ENCODE peak calls at places on chromosomes 12 and 14, in seven cellular contexts. R is HCT116, C is GM12878, U is HepG2, E is K562, D is H1, L is SK-N-SH. I is an unnamed sample.

GRCh38 chr14:44412858-44413569 is 94.1 kb downstream of the FSCB start:
- DNase-seq in C (no peak), R (no peak), L (no peak), U (no peak), D (peak), E (peak), I (no peak)

GRCh38 chr12:121522962-121523361 is 57.9 kb downstream of the KDM2B start:
- DNase-seq in E (no peak), U (no peak), R (no peak), D (no peak), C (peak), L (no peak), I (no peak)

GRCh38 chr12:107320031-107320928 is 226.9 kb upstream of the CRY1 start:
- DNase-seq in E (no peak), U (peak), C (no peak), D (peak), L (peak), R (no peak), I (no peak)

GRCh38 chr12:67388331-67389163 is 119.4 kb downstream of the CAND1 start:
- DNase-seq in L (peak), E (peak), C (no peak), D (peak), U (no peak), R (no peak), I (no peak)

GRCh38 chr12:69919565-69919964 is 94.5 kb downstream of the MYRFL start:
- DNase-seq in C (no peak), D (no peak), U (no peak), R (no peak), L (no peak), E (no peak), I (no peak)

GRCh38 chr12:34402228-34402898 is 380.1 kb downstream of the ALG10 start:
- DNase-seq in R (no peak), L (no peak), D (peak), E (no peak), C (no peak), U (no peak), I (no peak)

GRCh38 chr12:122965851-122966742 is at the start of gene ABCB9:
- DNase-seq in C (no peak), E (peak), U (peak), R (peak), D (peak), L (peak), I (no peak)

GRCh38 chr12:541676-542289 is 82.0 kb downstream of the B4GALNT3 start:
- DNase-seq in L (peak), D (no peak), R (no peak), U (no peak), C (no peak), E (no peak), I (no peak)

GRCh38 chr14:70422538-70422937 is 5.6 kb upstream of the SYNJ2BP start:
- DNase-seq in C (no peak), R (no peak), L (no peak), U (no peak), E (no peak), D (no peak), I (no peak)

GRCh38 chr12:39912211-39912980 is 193.5 kb downstream of the SLC2A13 start:
- DNase-seq in D (no peak), U (peak), C (no peak), R (no peak), E (no peak), L (no peak), I (no peak)

GRCh38 chr14:79842270-79842669 is 369.0 kb downstream of the DIO2 start:
- DNase-seq in L (no peak), C (no peak), D (no peak), U (no peak), R (no peak), E (no peak), I (no peak)

GRCh38 chr12:57604454-57605307 is at the start of gene DTX3:
- DNase-seq in D (peak), U (no peak), E (no peak), C (no peak), R (no peak), L (peak), I (no peak)

GRCh38 chr14:91228112-91229004 is 16.1 kb downstream of the GPR68 start:
- DNase-seq in E (peak), C (peak), L (no peak), R (no peak), U (no peak), D (peak), I (no peak)

GRCh38 chr14:83172363-83172762 is 1638.7 kb upstream of the SEL1L start:
- DNase-seq in C (no peak), E (no peak), L (no peak), D (no peak), U (peak), R (no peak), I (no peak)

GRCh38 chr14:99559286-99559990 is 44.6 kb downstream of the CCDC85C start:
- DNase-seq in E (no peak), C (no peak), R (no peak), D (no peak), U (no peak), L (no peak), I (no peak)

GRCh38 chr14:65639216-65639615 is 226.7 kb downstream of the FUT8 start:
- DNase-seq in R (no peak), U (peak), C (no peak), L (no peak), E (no peak), D (no peak), I (no peak)

GRCh38 chr14:33194551-33194950 is 255.9 kb downstream of the NPAS3 start:
- DNase-seq in L (no peak), D (no peak), E (no peak), U (no peak), R (no peak), C (no peak), I (no peak)

GRCh38 chr12:123973552-123974341 is 732 bp downstream of the ZNF664 start:
- DNase-seq in U (peak), D (peak), C (no peak), E (peak), L (peak), R (no peak), I (no peak)

GRCh38 chr12:75606146-75606545 is 94.7 kb upstream of the KRR1 start:
- DNase-seq in C (no peak), U (no peak), E (no peak), R (no peak), D (no peak), L (no peak), I (no peak)

GRCh38 chr12:28909291-28909690 is 239.8 kb upstream of the FAR2 start:
- DNase-seq in D (no peak), L (no peak), R (no peak), E (no peak), C (no peak), U (no peak), I (no peak)

GRCh38 chr12:57086951-57087688 is 1.8 kb upstream of the NAB2 start:
- DNase-seq in R (peak), C (no peak), U (no peak), D (peak), E (peak), L (peak), I (no peak)

GRCh38 chr12:124621296-124621660 is 53.9 kb upstream of the NCOR2 start:
- DNase-seq in D (peak), U (no peak), E (no peak), R (no peak), C (no peak), L (no peak), I (no peak)

GRCh38 chr14:102028733-102029132 is 58.1 kb downstream of the HSP90AA1 start:
- DNase-seq in D (no peak), E (no peak), L (no peak), R (no peak), U (no peak), C (no peak), I (no peak)

GRCh38 chr14:96204151-96205058 is at the start of gene BDKRB2:
- DNase-seq in D (peak), C (no peak), R (peak), L (peak), E (no peak), U (peak), I (no peak)

GRCh38 chr12:80763874-80764273 is 47.2 kb downstream of the MYF5 start:
- DNase-seq in E (peak), R (peak), L (peak), D (no peak), U (peak), C (no peak), I (peak)

GRCh38 chr14:92122351-92122677 is 545 bp downstream of the CPSF2 start:
- DNase-seq in D (no peak), C (no peak), U (peak), E (peak), L (no peak), R (no peak), I (no peak)

GRCh38 chr12:26238341-26239126 is 43.2 kb downstream of the SSPN start:
- DNase-seq in E (no peak), L (no peak), C (no peak), U (no peak), R (no peak), D (no peak), I (no peak)

GRCh38 chr12:62731378-62731710 is 203.6 kb downstream of the PPM1H start:
- DNase-seq in R (no peak), D (no peak), L (no peak), E (no peak), U (no peak), C (no peak), I (no peak)

GRCh38 chr12:107337354-107338095 is 244.2 kb upstream of the CRY1 start:
- DNase-seq in R (no peak), L (no peak), D (no peak), U (no peak), E (no peak), C (no peak), I (no peak)

GRCh38 chr12:111093428-111094142 is 173.2 kb upstream of the MYL2 start:
- DNase-seq in L (no peak), D (no peak), C (peak), R (no peak), E (no peak), U (no peak), I (no peak)

GRCh38 chr14:73943083-73943482 is 6.8 kb downstream of the FAM161B start:
- DNase-seq in C (no peak), U (peak), E (no peak), R (no peak), D (no peak), L (no peak), I (no peak)

GRCh38 chr14:34229140-34229539 is 232.9 kb downstream of the SPTSSA start:
- DNase-seq in C (no peak), L (no peak), U (no peak), E (no peak), D (no peak), R (no peak), I (no peak)

GRCh38 chr14:75299064-75299463 is 20.4 kb downstream of the FOS start:
- DNase-seq in R (no peak), C (no peak), L (no peak), E (no peak), D (no peak), U (no peak), I (no peak)

GRCh38 chr12:6407206-6407954 is 23.4 kb downstream of the LTBR start:
- DNase-seq in U (no peak), E (no peak), R (no peak), L (no peak), C (no peak), D (no peak), I (no peak)

GRCh38 chr12:100827901-100828520 is 33.4 kb downstream of the ANO4 start:
- DNase-seq in U (peak), L (peak), C (no peak), D (no peak), R (peak), E (peak), I (peak)

DNA sequence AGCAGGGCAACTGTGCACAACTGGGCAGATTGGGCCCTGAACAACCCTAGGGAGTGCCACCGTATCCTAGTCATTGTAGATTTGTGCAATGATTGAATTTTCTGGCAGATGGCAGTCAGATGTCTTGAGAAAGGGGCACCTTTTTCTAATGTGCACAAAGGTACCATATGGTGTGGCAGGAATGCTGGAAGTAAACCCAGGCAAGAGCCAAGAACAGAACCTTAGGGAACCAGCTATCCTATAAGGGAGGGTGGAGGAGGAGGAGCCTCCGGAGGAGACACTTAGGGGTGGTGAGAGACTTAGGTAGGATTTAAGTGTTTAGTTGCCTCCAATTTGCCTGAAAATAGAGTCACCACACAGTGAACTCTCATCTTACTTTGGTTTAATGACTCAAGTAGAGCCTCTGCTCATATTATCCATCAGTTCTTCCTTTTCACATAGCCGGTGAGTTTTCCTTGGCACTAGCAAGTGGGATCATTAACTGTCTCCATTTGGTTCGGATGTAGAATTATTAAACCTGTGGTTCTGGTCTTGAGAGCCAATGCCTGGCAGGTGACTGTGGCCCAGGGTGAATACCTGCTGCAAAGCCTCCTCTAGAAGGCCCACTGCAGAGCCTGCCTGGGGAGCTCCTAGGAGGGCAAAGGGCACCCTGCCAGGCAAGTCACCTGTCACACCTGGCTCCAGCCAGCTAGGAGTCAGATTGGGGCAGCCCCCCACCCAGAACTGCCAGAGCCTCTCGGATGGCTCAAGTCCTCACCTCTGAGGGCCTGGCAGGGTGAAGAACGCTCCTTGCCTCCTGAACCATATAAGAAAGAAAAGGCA is 184.4 kb upstream of the HIF1A start:
- DNase-seq in L (no peak), C (no peak), E (no peak), R (no peak), D (no peak), U (no peak), I (no peak)
- TF ChIP-seq CTCF in L (no peak), C (no peak), E (no peak), R (no peak), D (no peak), U (no peak), I (no peak)

DNA sequence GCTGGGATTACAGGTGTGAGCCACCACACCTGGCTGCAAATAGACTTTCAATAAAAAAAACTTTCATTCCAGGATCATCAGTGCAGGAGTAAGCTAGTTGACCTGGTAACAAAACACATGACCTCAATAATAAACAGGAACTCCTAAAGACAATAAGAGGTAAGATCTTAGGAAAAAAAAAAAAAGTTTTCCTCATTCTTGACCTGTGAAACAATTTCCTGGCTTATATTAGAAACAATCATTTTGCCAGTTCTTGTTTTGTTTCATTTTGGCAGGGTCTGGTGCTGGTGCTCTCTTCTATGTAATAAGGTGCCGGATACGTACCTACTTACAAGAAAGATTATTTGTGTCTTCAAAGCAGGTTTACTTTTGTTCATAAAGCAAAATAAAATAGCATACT is 90.6 kb upstream of the AMN1 start:
- DNase-seq in U (no peak), R (no peak), L (no peak), E (no peak), C (no peak), D (no peak), I (no peak)
- TF ChIP-seq SIN3A in U (no peak), R (no peak), L (no peak), E (no peak), C (no peak), D (no peak), I (no peak)

DNA sequence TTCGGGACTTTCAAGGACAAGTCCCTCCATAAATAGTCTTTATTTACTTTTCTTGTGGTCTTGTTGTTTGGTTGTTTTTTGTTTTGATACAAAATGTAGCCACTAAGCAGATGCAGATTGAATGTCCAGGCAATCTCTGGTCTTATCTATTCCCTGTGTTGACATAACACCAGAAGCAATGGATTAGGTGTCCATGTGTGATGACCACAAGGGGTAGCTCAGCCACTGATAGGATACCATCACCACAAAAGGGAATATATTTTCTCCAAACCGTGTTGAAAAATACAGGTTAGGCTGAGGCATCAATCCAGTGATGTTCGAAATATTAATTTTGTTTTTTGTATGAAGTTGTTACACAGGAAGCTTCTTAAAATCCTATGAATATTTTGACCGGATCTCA is 196.3 kb downstream of the EPS8 start:
- DNase-seq in D (no peak), U (peak), E (no peak), R (no peak), C (no peak), L (no peak), I (no peak)
- TF ChIP-seq CTCF in D (no peak), U (peak), E (no peak), R (peak), C (no peak), L (peak), I (peak)

GRCh38 chr14:20803221-20803620 is 577 bp upstream of the RNASE1 start:
- DNase-seq in L (no peak), D (no peak), C (no peak), E (peak), R (no peak), U (no peak), I (no peak)

GRCh38 chr14:20801726-20802125 is 918 bp downstream of the RNASE1 start:
- DNase-seq in D (no peak), U (no peak), R (no peak), C (no peak), L (no peak), E (peak), I (no peak)

GRCh38 chr14:20799955-20800544 is 2.6 kb downstream of the RNASE1 start:
- DNase-seq in U (peak), L (no peak), R (no peak), C (no peak), E (peak), D (no peak), I (no peak)

GRCh38 chr14:20805485-20805884 is 2.8 kb upstream of the RNASE1 start:
- DNase-seq in U (no peak), D (no peak), E (no peak), L (no peak), R (no peak), C (no peak), I (no peak)

DNA sequence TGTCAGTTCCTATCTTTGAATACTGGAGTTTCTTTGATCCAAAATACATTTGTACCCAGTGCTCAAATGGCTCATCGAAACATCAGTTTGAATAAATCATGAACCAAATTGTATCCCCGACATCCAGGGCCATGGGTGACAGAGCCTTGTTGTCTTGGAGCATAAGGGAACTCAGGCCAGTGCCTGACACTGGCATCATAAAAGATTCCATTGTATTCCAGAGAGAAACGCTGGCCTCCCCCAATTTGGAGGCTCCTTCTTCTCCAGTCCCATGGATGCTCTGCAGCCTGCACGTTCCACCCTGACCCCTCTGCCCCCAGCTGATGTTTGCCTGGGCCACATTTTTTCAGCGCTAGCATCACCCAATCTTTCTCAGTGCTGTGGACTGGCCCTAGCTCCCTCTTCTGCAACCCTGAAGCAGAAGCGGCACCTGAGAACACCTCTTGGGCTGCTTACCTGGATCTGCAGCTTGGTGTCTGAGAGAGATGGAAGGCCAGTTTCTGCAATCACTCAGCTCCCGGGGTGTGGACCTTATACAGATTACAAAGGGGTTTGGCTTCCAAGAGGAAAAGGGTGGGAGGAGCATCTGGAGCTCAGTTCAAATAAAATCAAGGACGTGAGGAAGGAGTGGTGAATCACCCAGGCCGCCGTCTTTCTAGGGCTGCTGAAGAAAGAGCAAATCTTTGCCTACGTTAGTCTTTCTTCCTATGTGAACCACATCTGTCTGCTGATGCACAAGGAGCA is at the start of gene RNASE1:
- DNase-seq in C (no peak), R (no peak), E (peak), U (peak), L (no peak), D (no peak), I (no peak)
- TF ChIP-seq SIN3A in C (no peak), R (no peak), E (no peak), U (no peak), L (no peak), D (no peak), I (no peak)